ENCODE peak calls at places on chromosome X, in six cellular contexts. N is stimulated activated naive B cell treated with anti-CD40 and anti-IgM and Interleukin-4, amounts not matched to agents 10 μg/mL and 1 μg/mL and 100 μg/mL, for 72 hours; D is NCI-H2029; W is GM06990; B is NCI-H1092 treated with DMSO at 0.1 percent for 48 hours; T is AG09309. G is an unnamed sample.

GRCh38 chrX:18354369-18355329 is at the start of gene SCML2:
- DNase-seq in N (peak), D (no peak), W (peak), B (peak), T (no peak), G (no peak)

GRCh38 chrX:8090482-8090881 is 80.6 kb downstream of the VCX2 start:
- DNase-seq in N (no peak), D (no peak), W (no peak), B (no peak), T (no peak), G (no peak)

GRCh38 chrX:123357941-123358340 is 173.9 kb downstream of the GRIA3 start:
- DNase-seq in N (no peak), D (no peak), W (peak), B (no peak), T (no peak), G (no peak)

GRCh38 chrX:148333989-148334388 is 166.4 kb upstream of the AFF2 start:
- DNase-seq in N (no peak), D (no peak), W (no peak), B (no peak), T (no peak), G (no peak)

GRCh38 chrX:10597871-10598270 is 22.5 kb downstream of the MID1 start:
- DNase-seq in N (peak), D (no peak), W (no peak), B (peak), T (no peak), G (no peak)

GRCh38 chrX:145821291-145821897 is 3.8 kb downstream of the SLITRK2 start:
- DNase-seq in N (no peak), D (no peak), W (no peak), B (no peak), T (no peak), G (no peak)

GRCh38 chrX:49934148-49934547 is 11.8 kb downstream of the CLCN5 start:
- DNase-seq in N (no peak), D (no peak), W (no peak), B (no peak), T (no peak), G (no peak)

GRCh38 chrX:142505839-142506238 is 300.7 kb upstream of the MAGEC2 start:
- DNase-seq in N (no peak), D (no peak), W (no peak), B (no peak), T (no peak), G (no peak)

GRCh38 chrX:137926090-137926489 is 360.2 kb downstream of the ZIC3 start:
- DNase-seq in N (no peak), D (peak), W (no peak), B (peak), T (no peak), G (no peak)

GRCh38 chrX:109709129-109709631 is 23.9 kb downstream of the ACSL4 start:
- DNase-seq in N (no peak), D (no peak), W (peak), B (no peak), T (no peak), G (no peak)

GRCh38 chrX:28498658-28499057 is 88.6 kb upstream of the IL1RAPL1 start:
- DNase-seq in N (no peak), D (no peak), W (no peak), B (no peak), T (no peak), G (no peak)

GRCh38 chrX:53281321-53281822 is at the start of gene IQSEC2:
- DNase-seq in N (no peak), D (peak), W (no peak), B (no peak), T (no peak), G (peak)

GRCh38 chrX:27599928-27600327 is 9.8 kb downstream of the DCAF8L2 start:
- DNase-seq in N (no peak), D (no peak), W (no peak), B (no peak), T (no peak), G (no peak)

GRCh38 chrX:85619962-85620361 is 240.5 kb upstream of the POF1B start:
- DNase-seq in N (no peak), D (no peak), W (no peak), B (no peak), T (no peak), G (no peak)

GRCh38 chrX:16788477-16788876 is 2.2 kb downstream of the TXLNG start:
- DNase-seq in N (no peak), D (no peak), W (no peak), B (no peak), T (no peak), G (no peak)

GRCh38 chrX:41526925-41527324 is 79.8 kb downstream of the NYX start:
- DNase-seq in N (no peak), D (no peak), W (no peak), B (no peak), T (peak), G (no peak)

GRCh38 chrX:6325437-6325836 is 96.8 kb upstream of the NLGN4X start:
- DNase-seq in N (no peak), D (no peak), W (no peak), B (no peak), T (no peak), G (no peak)

GRCh38 chrX:134460861-134461218 is 875 bp downstream of the HPRT1 start:
- DNase-seq in N (no peak), D (no peak), W (no peak), B (peak), T (no peak), G (no peak)

GRCh38 chrX:51891821-51892551 is 1.4 kb upstream of the MAGED1 start:
- DNase-seq in N (no peak), D (no peak), W (no peak), B (peak), T (peak), G (peak)

GRCh38 chrX:150907474-150907873 is 9.0 kb upstream of the CD99L2 start:
- DNase-seq in N (no peak), D (peak), W (no peak), B (peak), T (no peak), G (peak)

GRCh38 chrX:45009371-45010000 is 136.5 kb downstream of the KDM6A start:
- DNase-seq in N (no peak), D (no peak), W (no peak), B (no peak), T (no peak), G (no peak)

GRCh38 chrX:110055616-110056015 is 52.7 kb downstream of the TMEM164 start:
- DNase-seq in N (no peak), D (no peak), W (no peak), B (no peak), T (no peak), G (no peak)